ENCODE peak calls at places on chromosomes 2 and 18, in seven cellular contexts. T is sigmoid colon, C is uterus, A is HuH-7.5, G is progenitor cell of endocrine pancreas, H is NCI-H1105, E is astrocyte of the spinal cord. J is an unnamed sample.

GRCh38 chr18:63213331-63213900 is 106.2 kb downstream of the BCL2 start:
- DNase-seq in H (no peak), E (no peak), T (no peak), C (no peak), A (no peak), G (no peak), J (no peak)

GRCh38 chr2:222871291-222871690 is 10.5 kb downstream of the ACSL3 start:
- DNase-seq in C (no peak), E (no peak), T (no peak), A (no peak), H (no peak), G (no peak), J (no peak)

GRCh38 chr2:56807861-56808260 is 624.1 kb downstream of the CCDC85A start:
- DNase-seq in E (no peak), G (no peak), T (no peak), H (no peak), A (no peak), C (no peak), J (no peak)

GRCh38 chr18:3524706-3525105 is 74.7 kb downstream of the TGIF1 start:
- DNase-seq in H (no peak), G (no peak), T (no peak), C (no peak), E (no peak), A (no peak), J (no peak)

GRCh38 chr2:145119225-145119624 is 599.3 kb upstream of the ZEB2 start:
- DNase-seq in T (no peak), G (no peak), C (no peak), E (no peak), A (no peak), H (no peak), J (no peak)

GRCh38 chr2:121096611-121097010 is 188.4 kb downstream of the TFCP2L1 start:
- DNase-seq in G (no peak), A (no peak), H (no peak), T (peak; percentile 40), C (no peak), E (no peak), J (no peak)

GRCh38 chr2:1137992-1138391 is 187.3 kb downstream of the SNTG2 start:
- DNase-seq in T (no peak), C (no peak), G (no peak), E (no peak), H (no peak), A (no peak), J (no peak)

GRCh38 chr18:31657823-31658669 is 26.3 kb downstream of the B4GALT6 start:
- DNase-seq in G (no peak), C (no peak), A (no peak), H (peak; percentile 75), T (no peak), E (peak; percentile 19), J (no peak)

GRCh38 chr2:218066946-218067515 is 2.0 kb upstream of the RUFY4 start:
- DNase-seq in E (no peak), G (no peak), H (no peak), T (no peak), A (no peak), C (no peak), J (no peak)

GRCh38 chr18:906416-907170 is 1.9 kb downstream of the ADCYAP1 start:
- DNase-seq in G (no peak), C (no peak), A (peak; percentile 59), H (no peak), T (no peak), E (no peak), J (no peak)

GRCh38 chr2:8578335-8579244 is 103.3 kb upstream of the ID2 start:
- DNase-seq in C (peak; percentile 12), H (no peak), T (peak; percentile 57), G (no peak), E (no peak), A (no peak), J (no peak)

GRCh38 chr2:106098081-106098480 is 96.0 kb downstream of the UXS1 start:
- DNase-seq in H (no peak), C (no peak), T (no peak), A (no peak), G (no peak), E (no peak), J (no peak)

GRCh38 chr2:234829074-234829455 is 122.8 kb upstream of the SH3BP4 start:
- DNase-seq in A (no peak), E (no peak), G (no peak), C (no peak), T (no peak), H (no peak), J (no peak)

GRCh38 chr2:144886847-144887246 is 366.9 kb upstream of the ZEB2 start:
- DNase-seq in E (peak; percentile 16), T (peak; percentile 71), A (no peak), H (no peak), C (peak; percentile 22), G (no peak), J (peak; percentile 58)

GRCh38 chr18:7755753-7756475 is 188.8 kb downstream of the PTPRM start:
- DNase-seq in A (no peak), E (no peak), G (no peak), C (no peak), T (no peak), H (no peak), J (no peak)

GRCh38 chr18:41324934-41325333 is 630.1 kb upstream of the PIK3C3 start:
- DNase-seq in C (no peak), G (no peak), E (peak; percentile 31), T (no peak), H (no peak), A (no peak), J (no peak)

GRCh38 chr2:236166781-236167296 is 1.3 kb downstream of the GBX2 start:
- DNase-seq in H (no peak), T (no peak), C (no peak), G (no peak), A (peak; percentile 46), E (no peak), J (no peak)

GRCh38 chr18:58348517-58348916 is 280.4 kb downstream of the ALPK2 start:
- DNase-seq in G (no peak), A (no peak), H (no peak), E (no peak), T (no peak), C (no peak), J (no peak)

GRCh38 chr2:168350380-168350779 is 103.0 kb upstream of the STK39 start:
- DNase-seq in A (no peak), H (peak; percentile 63), G (no peak), E (no peak), C (no peak), T (no peak), J (no peak)

GRCh38 chr2:179521944-179522343 is 257.3 kb upstream of the SESTD1 start:
- DNase-seq in G (no peak), C (no peak), E (no peak), T (no peak), A (no peak), H (no peak), J (no peak)

GRCh38 chr2:229429529-229430067 is 158.5 kb upstream of the PID1 start:
- DNase-seq in H (no peak), T (no peak), E (no peak), C (no peak), A (no peak), G (no peak), J (no peak)

GRCh38 chr2:240343548-240343947 is 91.9 kb upstream of the GPC1 start:
- DNase-seq in G (no peak), T (no peak), E (no peak), H (no peak), A (no peak), C (no peak), J (no peak)

GRCh38 chr2:179726461-179727180 is 134.8 kb downstream of the ZNF385B start:
- DNase-seq in A (no peak), C (no peak), G (no peak), E (no peak), T (no peak), H (no peak), J (no peak)

GRCh38 chr2:140122001-140122400 is 1341.8 kb upstream of the NXPH2 start:
- DNase-seq in G (no peak), A (peak; percentile 3), C (no peak), H (no peak), T (no peak), E (peak; percentile 50), J (no peak)

GRCh38 chr2:74548919-74549684 is 4.6 kb downstream of the LOXL3 start:
- DNase-seq in G (peak; percentile 55), E (peak; percentile 32), C (no peak), H (peak; percentile 45), A (peak; percentile 76), T (peak; percentile 83), J (peak; percentile 75)

GRCh38 chr2:158015428-158016076 is 86.1 kb upstream of the UPP2 start:
- DNase-seq in H (no peak), E (no peak), T (no peak), A (no peak), G (no peak), C (no peak), J (no peak)

GRCh38 chr18:5900249-5900648 is 4.9 kb upstream of the TMEM200C start:
- DNase-seq in E (peak; percentile 64), A (no peak), G (no peak), C (no peak), T (no peak), H (no peak), J (no peak)

GRCh38 chr18:46311491-46311890 is 207.3 kb downstream of the HAUS1 start:
- DNase-seq in C (no peak), E (no peak), G (no peak), H (no peak), T (no peak), A (no peak), J (no peak)

GRCh38 chr2:30690126-30690561 is 117.1 kb downstream of the CAPN13 start:
- DNase-seq in H (no peak), A (no peak), E (no peak), T (peak; percentile 64), G (no peak), C (peak; percentile 61), J (peak; percentile 61)

GRCh38 chr2:160205511-160205910 is 5.4 kb upstream of the ITGB6 start:
- DNase-seq in E (peak; percentile 99), A (no peak), H (no peak), C (peak; percentile 64), T (peak; percentile 71), G (no peak), J (no peak)

GRCh38 chr2:58609306-58609705 is 368.2 kb upstream of the FANCL start:
- DNase-seq in C (no peak), G (no peak), A (no peak), E (no peak), H (no peak), T (no peak), J (no peak)

GRCh38 chr2:84537251-84537650 is 21.0 kb downstream of the DNAH6 start:
- DNase-seq in E (no peak), H (no peak), A (no peak), G (no peak), C (no peak), T (no peak), J (no peak)

GRCh38 chr18:33201509-33201926 is 239.0 kb downstream of the CCDC178 start:
- DNase-seq in T (no peak), E (peak; percentile 69), G (no peak), C (no peak), A (no peak), H (no peak), J (no peak)

GRCh38 chr2:162058973-162059668 is 14.9 kb downstream of the DPP4 start:
- DNase-seq in E (no peak), T (no peak), G (no peak), A (no peak), C (no peak), H (no peak), J (no peak)

J was measured in ovary.